ENCODE peak calls at places on chromosome 16, in ten cellular contexts. T is cardiac muscle cell, A is cardiac fibroblast, E is pancreas, I is A549, K is heart right ventricle, Z is AG09309, H is thoracic aorta, Q is BE2C, M is ascending aorta. B is an unnamed sample.

GRCh38 chr16:27448531-27449433 is 46.8 kb downstream of the IL21R start:
- DNase-seq in T (no peak), A (no peak), E (no peak), I (no peak), K (no peak), Z (no peak), H (no peak), Q (no peak), M (no peak), B (no peak)

GRCh38 chr16:4517812-4518211 is 20.8 kb downstream of the CDIP1 start:
- DNase-seq in T (peak), A (peak), E (no peak), I (peak), K (no peak), Z (no peak), H (no peak), Q (peak), M (no peak), B (peak)

GRCh38 chr16:20904507-20905079 is 4.0 kb downstream of the LYRM1 start:
- DNase-seq in T (peak), A (peak), E (peak), I (no peak), K (no peak), Z (peak), H (no peak), Q (no peak), M (no peak), B (peak)

GRCh38 chr16:46908540-46909372 is 24.6 kb downstream of the GPT2 start:
- DNase-seq in T (peak), A (peak), E (no peak), I (peak), K (peak), Z (peak), H (no peak), Q (peak), M (peak), B (peak)

GRCh38 chr16:19167710-19168172 is 299 bp upstream of the SYT17 start:
- DNase-seq in T (peak), A (peak), E (peak), I (peak), K (peak), Z (no peak), H (no peak), Q (peak), M (peak), B (peak)

GRCh38 chr16:23434380-23434779 is 18.6 kb downstream of the COG7 start:
- DNase-seq in T (peak), A (peak), E (no peak), I (peak), K (peak), Z (no peak), H (no peak), Q (peak), M (no peak), B (peak)

GRCh38 chr16:24511174-24511573 is 28.2 kb upstream of the RBBP6 start:
- DNase-seq in T (no peak), A (no peak), E (no peak), I (peak), K (no peak), Z (no peak), H (no peak), Q (no peak), M (no peak), B (no peak)

GRCh38 chr16:67207857-67208524 is 9.1 kb downstream of the ELMO3 start:
- DNase-seq in T (no peak), A (peak), E (no peak), I (peak), K (no peak), Z (no peak), H (no peak), Q (peak), M (no peak), B (no peak)

GRCh38 chr16:56869513-56870270 is 4.7 kb downstream of the SLC12A3 start:
- DNase-seq in T (peak), A (peak), E (no peak), I (peak), K (no peak), Z (no peak), H (no peak), Q (no peak), M (no peak), B (peak)

GRCh38 chr16:81329947-81330346 is 15.2 kb downstream of the GAN start:
- DNase-seq in T (no peak), A (no peak), E (no peak), I (no peak), K (no peak), Z (no peak), H (no peak), Q (no peak), M (no peak), B (no peak)

GRCh38 chr16:66412182-66412581 is 14.9 kb upstream of the BEAN1 start:
- DNase-seq in T (no peak), A (no peak), E (no peak), I (no peak), K (no peak), Z (no peak), H (no peak), Q (no peak), M (no peak), B (no peak)

GRCh38 chr16:68681038-68681437 is 35.9 kb downstream of the CDH3 start:
- DNase-seq in T (no peak), A (no peak), E (no peak), I (no peak), K (no peak), Z (no peak), H (no peak), Q (no peak), M (no peak), B (no peak)

GRCh38 chr16:85687651-85688471 is 893 bp downstream of the GINS2 start:
- DNase-seq in T (no peak), A (no peak), E (no peak), I (no peak), K (no peak), Z (no peak), H (no peak), Q (no peak), M (no peak), B (no peak)

GRCh38 chr16:87171723-87172122 is 145.5 kb downstream of the C16orf95 start:
- DNase-seq in T (no peak), A (no peak), E (no peak), I (no peak), K (no peak), Z (no peak), H (no peak), Q (no peak), M (no peak), B (no peak)

GRCh38 chr16:87170310-87170709 is 146.9 kb downstream of the C16orf95 start:
- DNase-seq in T (no peak), A (no peak), E (no peak), I (no peak), K (no peak), Z (no peak), H (no peak), Q (no peak), M (no peak), B (no peak)

GRCh38 chr16:87174061-87174460 is 143.1 kb downstream of the C16orf95 start:
- DNase-seq in T (no peak), A (no peak), E (no peak), I (no peak), K (no peak), Z (no peak), H (no peak), Q (no peak), M (no peak), B (no peak)

GRCh38 chr16:87173294-87173883 is 143.8 kb downstream of the C16orf95 start:
- DNase-seq in T (peak), A (no peak), E (no peak), I (no peak), K (no peak), Z (no peak), H (no peak), Q (no peak), M (no peak), B (no peak)

GRCh38 chr16:87172632-87173031 is 144.6 kb downstream of the C16orf95 start:
- DNase-seq in T (peak), A (no peak), E (no peak), I (peak), K (no peak), Z (no peak), H (no peak), Q (no peak), M (no peak), B (no peak)
- TF ChIP-seq CTCF in T (peak), A (peak), E (no peak), I (no peak), K (no peak), Z (peak), H (no peak), Q (no peak), M (no peak), B (peak)

DNA sequence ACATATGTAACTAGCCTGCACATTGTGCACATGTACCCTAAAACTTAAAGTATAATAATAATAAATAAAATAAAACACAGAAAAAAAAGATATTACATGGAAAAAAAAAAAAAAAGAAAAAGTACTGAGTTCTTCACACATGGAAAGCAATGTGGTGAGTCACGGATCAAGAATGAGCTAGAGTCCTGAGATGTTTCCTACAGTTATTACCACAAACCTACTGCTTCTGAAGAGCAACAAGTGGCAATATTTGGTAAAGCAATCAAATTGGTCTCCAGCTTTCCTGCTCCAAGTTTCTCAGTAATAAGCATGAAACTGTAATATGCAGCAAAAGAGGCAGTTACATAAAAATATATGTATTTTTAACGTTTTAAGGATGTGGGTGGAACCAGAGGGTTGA is 223.3 kb upstream of the SALL1 start:
- DNase-seq in T (peak), A (peak), E (no peak), I (peak), K (no peak), Z (peak), H (no peak), Q (no peak), M (no peak), B (peak)
- H3K4me3 ChIP-seq in T (no peak), A (no peak), E (no peak), I (no peak), K (no peak), Z (no peak), H (no peak), Q (no peak), M (no peak), B (no peak)

GRCh38 chr16:2919511-2920255 is 8.0 kb downstream of the FLYWCH1 start:
- DNase-seq in T (peak), A (peak), E (no peak), I (peak), K (peak), Z (peak), H (no peak), Q (peak), M (peak), B (peak)
- TF ChIP-seq CTCF in T (peak), A (peak), E (peak), I (peak), K (peak), Z (peak), H (peak), Q (peak), M (peak), B (peak)

GRCh38 chr16:567362-568256 is 804 bp downstream of the NHLRC4 start:
- DNase-seq in T (no peak), A (no peak), E (no peak), I (no peak), K (no peak), Z (no peak), H (no peak), Q (no peak), M (no peak), B (no peak)
- H3K4me3 ChIP-seq in T (no peak), A (no peak), E (no peak), I (no peak), K (peak), Z (no peak), H (peak), Q (peak), M (peak), B (peak)

B was measured in fibroblast of pulmonary artery.